ENCODE peak calls at places on chromosome 21, in eight cellular contexts. One of them, this sample, is unnamed.

GRCh38 chr21:35933466-35933865 is 126.9 kb downstream of the SETD4 start:
- DNase-seq in GM12878: no peak
- DNase-seq in neural progenitor cell: peak; percentile 17
- DNase-seq in GM23338: peak; percentile 52
- DNase-seq in PC-3: peak; percentile 86
- DNase-seq in IMR-90: peak; percentile 86
- DNase-seq in GM23248: peak; percentile 94
- DNase-seq in fibroblast of lung: peak; percentile 77
- DNase-seq in this sample: peak; percentile 75

GRCh38 chr21:32560896-32561295 is 24.4 kb downstream of the TCP10L start:
- DNase-seq in neural progenitor cell: no peak
- DNase-seq in GM23248: no peak
- DNase-seq in IMR-90: no peak
- DNase-seq in GM12878: no peak
- DNase-seq in GM23338: peak; percentile 56
- DNase-seq in PC-3: no peak
- DNase-seq in fibroblast of lung: no peak
- DNase-seq in this sample: no peak

GRCh38 chr21:15255359-15256157 is 190.8 kb upstream of the NRIP1 start:
- DNase-seq in IMR-90: no peak
- DNase-seq in PC-3: no peak
- DNase-seq in fibroblast of lung: no peak
- DNase-seq in neural progenitor cell: no peak
- DNase-seq in GM23248: no peak
- DNase-seq in GM23338: no peak
- DNase-seq in GM12878: no peak
- DNase-seq in this sample: peak; percentile 5

GRCh38 chr21:31975491-31975890 is 102.7 kb downstream of the HUNK start:
- DNase-seq in GM12878: no peak
- DNase-seq in PC-3: no peak
- DNase-seq in fibroblast of lung: no peak
- DNase-seq in GM23248: no peak
- DNase-seq in GM23338: no peak
- DNase-seq in IMR-90: no peak
- DNase-seq in neural progenitor cell: no peak
- DNase-seq in this sample: no peak

GRCh38 chr21:36097427-36098230 is 27.8 kb downstream of the CBR1 start:
- DNase-seq in GM12878: peak; percentile 55
- DNase-seq in GM23248: no peak
- DNase-seq in IMR-90: no peak
- DNase-seq in fibroblast of lung: peak; percentile 71
- DNase-seq in PC-3: peak; percentile 64
- DNase-seq in neural progenitor cell: no peak
- DNase-seq in GM23338: no peak
- DNase-seq in this sample: no peak

GRCh38 chr21:29384608-29385359 is 86.1 kb downstream of the BACH1 start:
- DNase-seq in GM23248: no peak
- DNase-seq in IMR-90: no peak
- DNase-seq in fibroblast of lung: peak; percentile 34
- DNase-seq in PC-3: no peak
- DNase-seq in neural progenitor cell: no peak
- DNase-seq in GM12878: no peak
- DNase-seq in GM23338: no peak
- DNase-seq in this sample: peak; percentile 14

GRCh38 chr21:19781881-19782652 is 1216.1 kb upstream of the NCAM2 start:
- DNase-seq in IMR-90: no peak
- DNase-seq in GM23248: no peak
- DNase-seq in PC-3: no peak
- DNase-seq in fibroblast of lung: no peak
- DNase-seq in GM12878: no peak
- DNase-seq in neural progenitor cell: no peak
- DNase-seq in GM23338: peak; percentile 38
- DNase-seq in this sample: no peak

GRCh38 chr21:32020551-32020950 is 147.7 kb downstream of the HUNK start:
- DNase-seq in fibroblast of lung: no peak
- DNase-seq in PC-3: no peak
- DNase-seq in IMR-90: no peak
- DNase-seq in GM23338: no peak
- DNase-seq in GM23248: no peak
- DNase-seq in GM12878: no peak
- DNase-seq in neural progenitor cell: no peak
- DNase-seq in this sample: no peak

GRCh38 chr21:24093032-24093431 is 1514.2 kb downstream of the MRPL39 start:
- DNase-seq in IMR-90: no peak
- DNase-seq in fibroblast of lung: no peak
- DNase-seq in GM12878: no peak
- DNase-seq in GM23338: no peak
- DNase-seq in GM23248: no peak
- DNase-seq in PC-3: no peak
- DNase-seq in neural progenitor cell: no peak
- DNase-seq in this sample: no peak

GRCh38 chr21:46115441-46116188 is 17.7 kb downstream of the COL6A2 start:
- DNase-seq in IMR-90: no peak
- DNase-seq in PC-3: no peak
- DNase-seq in GM12878: no peak
- DNase-seq in GM23338: no peak
- DNase-seq in neural progenitor cell: no peak
- DNase-seq in GM23248: no peak
- DNase-seq in fibroblast of lung: no peak
- DNase-seq in this sample: peak; percentile 66

GRCh38 chr21:18517905-18518566 is 114.5 kb upstream of the TMPRSS15 start:
- DNase-seq in IMR-90: no peak
- DNase-seq in GM23338: no peak
- DNase-seq in GM23248: no peak
- DNase-seq in fibroblast of lung: peak; percentile 1
- DNase-seq in PC-3: no peak
- DNase-seq in neural progenitor cell: no peak
- DNase-seq in GM12878: no peak
- DNase-seq in this sample: no peak

GRCh38 chr21:34592120-34592561 is 22.8 kb downstream of the RCAN1 start:
- DNase-seq in GM23338: no peak
- DNase-seq in neural progenitor cell: no peak
- DNase-seq in fibroblast of lung: peak; percentile 50
- DNase-seq in GM23248: peak; percentile 47
- DNase-seq in GM12878: no peak
- DNase-seq in PC-3: no peak
- DNase-seq in IMR-90: peak; percentile 48
- DNase-seq in this sample: peak; percentile 89

GRCh38 chr21:15436031-15436430 is 293.8 kb upstream of the USP25 start:
- DNase-seq in neural progenitor cell: no peak
- DNase-seq in GM12878: no peak
- DNase-seq in PC-3: no peak
- DNase-seq in GM23248: no peak
- DNase-seq in IMR-90: no peak
- DNase-seq in fibroblast of lung: no peak
- DNase-seq in GM23338: no peak
- DNase-seq in this sample: no peak

GRCh38 chr21:34977333-34977732 is 71.8 kb downstream of the RUNX1 start:
- DNase-seq in fibroblast of lung: no peak
- DNase-seq in neural progenitor cell: no peak
- DNase-seq in GM12878: no peak
- DNase-seq in GM23338: no peak
- DNase-seq in IMR-90: no peak
- DNase-seq in GM23248: no peak
- DNase-seq in PC-3: no peak
- DNase-seq in this sample: no peak

GRCh38 chr21:17250651-17251294 is 262.1 kb upstream of the CXADR start:
- DNase-seq in IMR-90: no peak
- DNase-seq in neural progenitor cell: no peak
- DNase-seq in PC-3: peak; percentile 3
- DNase-seq in fibroblast of lung: peak; percentile 6
- DNase-seq in GM23248: no peak
- DNase-seq in GM23338: no peak
- DNase-seq in GM12878: no peak
- DNase-seq in this sample: no peak

GRCh38 chr21:25579402-25580016 is 27.8 kb downstream of the MRPL39 start:
- DNase-seq in fibroblast of lung: no peak
- DNase-seq in PC-3: no peak
- DNase-seq in IMR-90: no peak
- DNase-seq in GM23248: no peak
- DNase-seq in neural progenitor cell: no peak
- DNase-seq in GM12878: no peak
- DNase-seq in GM23338: no peak
- DNase-seq in this sample: no peak

GRCh38 chr21:37087188-37087587 is 14.1 kb downstream of the TTC3 start:
- DNase-seq in GM12878: no peak
- DNase-seq in GM23248: peak; percentile 81
- DNase-seq in neural progenitor cell: peak; percentile 7
- DNase-seq in fibroblast of lung: peak; percentile 71
- DNase-seq in PC-3: peak; percentile 78
- DNase-seq in GM23338: peak; percentile 15
- DNase-seq in IMR-90: peak; percentile 82
- DNase-seq in this sample: no peak

GRCh38 chr21:38679531-38679930 is 126.2 kb upstream of the ETS2 start:
- DNase-seq in GM12878: peak; percentile 9
- DNase-seq in PC-3: peak; percentile 63
- DNase-seq in IMR-90: peak; percentile 62
- DNase-seq in GM23248: peak; percentile 83
- DNase-seq in fibroblast of lung: peak; percentile 85
- DNase-seq in neural progenitor cell: no peak
- DNase-seq in GM23338: no peak
- DNase-seq in this sample: peak; percentile 93

GRCh38 chr21:26806734-26807372 is 38.4 kb downstream of the ADAMTS1 start:
- DNase-seq in GM23338: no peak
- DNase-seq in fibroblast of lung: peak; percentile 34
- DNase-seq in GM12878: no peak
- DNase-seq in neural progenitor cell: no peak
- DNase-seq in GM23248: peak; percentile 74
- DNase-seq in PC-3: peak; percentile 82
- DNase-seq in IMR-90: peak; percentile 81
- DNase-seq in this sample: no peak

GRCh38 chr21:25970254-25970930 is 200.2 kb downstream of the APP start:
- DNase-seq in PC-3: peak; percentile 66
- DNase-seq in fibroblast of lung: no peak
- DNase-seq in GM23248: no peak
- DNase-seq in neural progenitor cell: no peak
- DNase-seq in GM23338: no peak
- DNase-seq in IMR-90: no peak
- DNase-seq in GM12878: no peak
- DNase-seq in this sample: no peak

GRCh38 chr21:44872568-44873355 is 728 bp downstream of the PTTG1IP start:
- DNase-seq in IMR-90: peak; percentile 46
- DNase-seq in fibroblast of lung: peak; percentile 60
- DNase-seq in GM23248: peak; percentile 61
- DNase-seq in GM12878: no peak
- DNase-seq in neural progenitor cell: peak; percentile 79
- DNase-seq in GM23338: peak; percentile 38
- DNase-seq in PC-3: peak; percentile 46
- DNase-seq in this sample: peak; percentile 83

GRCh38 chr21:44872266-44872567 is 1.3 kb downstream of the PTTG1IP start:
- DNase-seq in fibroblast of lung: no peak
- DNase-seq in GM23248: no peak
- DNase-seq in neural progenitor cell: no peak
- DNase-seq in GM23338: no peak
- DNase-seq in PC-3: no peak
- DNase-seq in IMR-90: no peak
- DNase-seq in GM12878: no peak
- DNase-seq in this sample: no peak

GRCh38 chr21:44870748-44871495 is 2.6 kb downstream of the PTTG1IP start:
- DNase-seq in fibroblast of lung: peak; percentile 47
- DNase-seq in PC-3: peak; percentile 78
- DNase-seq in neural progenitor cell: no peak
- DNase-seq in GM23248: no peak
- DNase-seq in GM23338: no peak
- DNase-seq in IMR-90: no peak
- DNase-seq in GM12878: no peak
- DNase-seq in this sample: peak; percentile 21

GRCh38 chr21:44869860-44870747 is 3.4 kb downstream of the PTTG1IP start:
- DNase-seq in fibroblast of lung: peak; percentile 98
- DNase-seq in GM12878: no peak
- DNase-seq in GM23248: peak; percentile 96
- DNase-seq in IMR-90: peak; percentile 96
- DNase-seq in PC-3: peak; percentile 98
- DNase-seq in neural progenitor cell: peak; percentile 40
- DNase-seq in GM23338: no peak
- DNase-seq in this sample: peak; percentile 98

GRCh38 chr21:44871576-44872265 is 1.8 kb downstream of the PTTG1IP start:
- DNase-seq in PC-3: peak; percentile 94
- DNase-seq in IMR-90: peak; percentile 77
- DNase-seq in fibroblast of lung: peak; percentile 78
- DNase-seq in neural progenitor cell: no peak
- DNase-seq in GM23248: peak; percentile 94
- DNase-seq in GM12878: no peak
- DNase-seq in GM23338: no peak
- DNase-seq in this sample: peak; percentile 97
- H4K20me1 ChIP-seq in PC-3: peaks cover 44% of the 10 kb centered on the region
- H4K20me1 ChIP-seq in IMR-90: peaks cover 63% of the 10 kb centered on the region
- H4K20me1 ChIP-seq in fibroblast of lung: no peaks in the 10 kb centered on the region
- H4K20me1 ChIP-seq in neural progenitor cell: peaks cover 64% of the 10 kb centered on the region
- H4K20me1 ChIP-seq in GM23248: no peaks in the 10 kb centered on the region
- H4K20me1 ChIP-seq in GM12878: peaks cover 8% of the 10 kb centered on the region
- H4K20me1 ChIP-seq in GM23338: peaks cover 47% of the 10 kb centered on the region
- H4K20me1 ChIP-seq in this sample: peaks cover 48% of the 10 kb centered on the region

GRCh38 chr21:42381347-42381984 is 14.4 kb downstream of the TMPRSS3 start:
- DNase-seq in GM23248: peak; percentile 54
- DNase-seq in neural progenitor cell: peak; percentile 67
- DNase-seq in GM12878: no peak
- DNase-seq in fibroblast of lung: peak; percentile 26
- DNase-seq in IMR-90: peak; percentile 46
- DNase-seq in GM23338: peak; percentile 64
- DNase-seq in PC-3: peak; percentile 77
- DNase-seq in this sample: no peak
- H3K4me1 ChIP-seq in GM23248: no peaks in the 10 kb centered on the region
- H3K4me1 ChIP-seq in neural progenitor cell: no peaks in the 10 kb centered on the region
- H3K4me1 ChIP-seq in GM12878: peaks cover 3% of the 10 kb centered on the region
- H3K4me1 ChIP-seq in fibroblast of lung: no peaks in the 10 kb centered on the region
- H3K4me1 ChIP-seq in IMR-90: no peaks in the 10 kb centered on the region
- H3K4me1 ChIP-seq in GM23338: no peaks in the 10 kb centered on the region
- H3K4me1 ChIP-seq in PC-3: peaks cover 13% of the 10 kb centered on the region
- H3K4me1 ChIP-seq in this sample: no peaks in the 10 kb centered on the region

DNA sequence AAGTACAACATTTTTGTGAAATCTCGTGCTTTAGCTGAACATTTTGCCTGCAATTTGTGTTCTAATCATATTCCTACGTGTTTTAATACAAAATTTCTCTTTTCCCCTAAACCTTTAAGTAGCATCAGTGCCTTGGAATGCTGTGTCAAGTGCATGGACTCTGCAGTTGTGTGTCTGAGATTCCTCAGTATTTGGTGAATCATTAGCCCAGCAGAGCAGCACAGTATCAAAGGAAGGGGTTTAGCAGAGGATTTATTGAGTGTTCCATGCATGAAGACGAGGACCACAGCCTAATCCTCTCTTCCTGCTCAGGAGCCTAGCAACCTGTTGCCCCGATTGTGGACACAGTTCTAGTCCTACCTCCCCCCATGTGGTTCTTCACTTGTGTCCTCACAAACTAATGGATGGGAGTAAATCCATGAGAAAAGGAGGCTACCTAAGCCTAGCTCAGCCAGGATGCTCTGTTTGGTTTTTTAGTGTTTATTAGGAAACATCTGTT is 29.3 kb upstream of the PCP4 start:
- DNase-seq in neural progenitor cell: no peak
- DNase-seq in IMR-90: no peak
- DNase-seq in GM23338: no peak
- DNase-seq in fibroblast of lung: no peak
- DNase-seq in GM12878: no peak
- DNase-seq in PC-3: no peak
- DNase-seq in GM23248: no peak
- DNase-seq in this sample: no peak
- H2AFZ ChIP-seq in neural progenitor cell: no peak overlapping the region
- H2AFZ ChIP-seq in IMR-90: no peak overlapping the region
- H2AFZ ChIP-seq in GM23338: no peak overlapping the region
- H2AFZ ChIP-seq in fibroblast of lung: no peak overlapping the region
- H2AFZ ChIP-seq in GM12878: no peak overlapping the region
- H2AFZ ChIP-seq in PC-3: no peak overlapping the region
- H2AFZ ChIP-seq in GM23248: no peak overlapping the region
- H2AFZ ChIP-seq in this sample: no peak overlapping the region

GRCh38 chr21:44960141-44961092 is 20.6 kb downstream of the SLX9 start:
- DNase-seq in GM23338: no peak
- DNase-seq in neural progenitor cell: no peak
- DNase-seq in GM12878: no peak
- DNase-seq in PC-3: no peak
- DNase-seq in fibroblast of lung: no peak
- DNase-seq in IMR-90: no peak
- DNase-seq in GM23248: no peak
- DNase-seq in this sample: no peak
- H4K20me1 ChIP-seq in GM23338: peaks cover 33% of the 10 kb centered on the region
- H4K20me1 ChIP-seq in neural progenitor cell: peaks cover 48% of the 10 kb centered on the region
- H4K20me1 ChIP-seq in GM12878: no peaks in the 10 kb centered on the region
- H4K20me1 ChIP-seq in PC-3: peaks cover 10% of the 10 kb centered on the region
- H4K20me1 ChIP-seq in fibroblast of lung: peaks cover 1% of the 10 kb centered on the region
- H4K20me1 ChIP-seq in IMR-90: peaks cover 7% of the 10 kb centered on the region
- H4K20me1 ChIP-seq in GM23248: no peaks in the 10 kb centered on the region
- H4K20me1 ChIP-seq in this sample: peaks cover 28% of the 10 kb centered on the region

This sample was measured in osteoblast.